ENCODE peak calls at places on chromosomes 12 and 14, in four cellular contexts. One of them, this sample, is unnamed.
A peak's percentile ranks its signal among the peaks of the same experiment; 100 is the strongest.

GRCh38 chr14:77208979-77209318 is 27.4 kb downstream of the TMEM63C start:
- DNase-seq in dorsolateral prefrontal cortex: no peak
- DNase-seq in CD8-positive, alpha-beta T cell: no peak
- DNase-seq in lung: no peak
- DNase-seq in this sample: no peak

GRCh38 chr12:11578461-11578993 is 70.9 kb upstream of the ETV6 start:
- DNase-seq in dorsolateral prefrontal cortex: no peak
- DNase-seq in CD8-positive, alpha-beta T cell: no peak
- DNase-seq in lung: no peak
- DNase-seq in this sample: peak; percentile 59

GRCh38 chr12:57754411-57755193 is at the start of gene MARCHF9:
- DNase-seq in dorsolateral prefrontal cortex: peak; percentile 72
- DNase-seq in CD8-positive, alpha-beta T cell: peak; percentile 83
- DNase-seq in lung: peak; percentile 88
- DNase-seq in this sample: peak; percentile 60

GRCh38 chr14:83702619-83703018 is 1827.3 kb upstream of the FLRT2 start:
- DNase-seq in dorsolateral prefrontal cortex: no peak
- DNase-seq in CD8-positive, alpha-beta T cell: no peak
- DNase-seq in lung: no peak
- DNase-seq in this sample: no peak

GRCh38 chr12:11810962-11811361 is 161.5 kb downstream of the ETV6 start:
- DNase-seq in dorsolateral prefrontal cortex: no peak
- DNase-seq in CD8-positive, alpha-beta T cell: no peak
- DNase-seq in lung: no peak
- DNase-seq in this sample: no peak

GRCh38 chr14:32820686-32821085 is 118.0 kb upstream of the NPAS3 start:
- DNase-seq in dorsolateral prefrontal cortex: no peak
- DNase-seq in CD8-positive, alpha-beta T cell: no peak
- DNase-seq in lung: no peak
- DNase-seq in this sample: no peak

GRCh38 chr14:99754141-99755067 is 38.8 kb upstream of the EML1 start:
- DNase-seq in dorsolateral prefrontal cortex: no peak
- DNase-seq in CD8-positive, alpha-beta T cell: no peak
- DNase-seq in lung: no peak
- DNase-seq in this sample: no peak

GRCh38 chr12:132266802-132267201 is 62.6 kb downstream of the GALNT9 start:
- DNase-seq in dorsolateral prefrontal cortex: no peak
- DNase-seq in CD8-positive, alpha-beta T cell: no peak
- DNase-seq in lung: no peak
- DNase-seq in this sample: no peak

GRCh38 chr14:24892730-24893059 is 157.3 kb downstream of the STXBP6 start:
- DNase-seq in dorsolateral prefrontal cortex: no peak
- DNase-seq in CD8-positive, alpha-beta T cell: no peak
- DNase-seq in lung: no peak
- DNase-seq in this sample: no peak

GRCh38 chr12:21776242-21776641 is 1.7 kb upstream of the KCNJ8 start:
- DNase-seq in dorsolateral prefrontal cortex: no peak
- DNase-seq in CD8-positive, alpha-beta T cell: no peak
- DNase-seq in lung: no peak
- DNase-seq in this sample: no peak

GRCh38 chr12:51818567-51819300 is 29.8 kb downstream of the FIGNL2 start:
- DNase-seq in dorsolateral prefrontal cortex: peak; percentile 35
- DNase-seq in CD8-positive, alpha-beta T cell: no peak
- DNase-seq in lung: no peak
- DNase-seq in this sample: no peak

GRCh38 chr12:62268956-62269355 is 8.8 kb downstream of the USP15 start:
- DNase-seq in dorsolateral prefrontal cortex: no peak
- DNase-seq in CD8-positive, alpha-beta T cell: no peak
- DNase-seq in lung: no peak
- DNase-seq in this sample: no peak

GRCh38 chr12:95767703-95768102 is 22.9 kb downstream of the NTN4 start:
- DNase-seq in dorsolateral prefrontal cortex: no peak
- DNase-seq in CD8-positive, alpha-beta T cell: no peak
- DNase-seq in lung: no peak
- DNase-seq in this sample: no peak

GRCh38 chr12:26091837-26092236 is 33.0 kb downstream of the BHLHE41 start:
- DNase-seq in dorsolateral prefrontal cortex: no peak
- DNase-seq in CD8-positive, alpha-beta T cell: no peak
- DNase-seq in lung: no peak
- DNase-seq in this sample: no peak

GRCh38 chr12:34209259-34209835 is 187.1 kb downstream of the ALG10 start:
- DNase-seq in dorsolateral prefrontal cortex: no peak
- DNase-seq in CD8-positive, alpha-beta T cell: no peak
- DNase-seq in lung: no peak
- DNase-seq in this sample: no peak

GRCh38 chr14:105069554-105069886 is 4.3 kb upstream of the GPR132 start:
- DNase-seq in dorsolateral prefrontal cortex: no peak
- DNase-seq in CD8-positive, alpha-beta T cell: no peak
- DNase-seq in lung: no peak
- DNase-seq in this sample: no peak

GRCh38 chr12:87813476-87814234 is 215.5 kb downstream of the C12orf50 start:
- DNase-seq in dorsolateral prefrontal cortex: no peak
- DNase-seq in CD8-positive, alpha-beta T cell: no peak
- DNase-seq in lung: no peak
- DNase-seq in this sample: no peak

GRCh38 chr14:55097894-55098560 is 31.0 kb upstream of the LGALS3 start:
- DNase-seq in dorsolateral prefrontal cortex: no peak
- DNase-seq in CD8-positive, alpha-beta T cell: no peak
- DNase-seq in lung: no peak
- DNase-seq in this sample: peak; percentile 98

GRCh38 chr14:71143391-71144290 is 236.4 kb downstream of the PCNX1 start:
- DNase-seq in dorsolateral prefrontal cortex: no peak
- DNase-seq in CD8-positive, alpha-beta T cell: no peak
- DNase-seq in lung: no peak
- DNase-seq in this sample: no peak

GRCh38 chr12:76519538-76519937 is 40.0 kb downstream of the OSBPL8 start:
- DNase-seq in dorsolateral prefrontal cortex: no peak
- DNase-seq in CD8-positive, alpha-beta T cell: no peak
- DNase-seq in lung: no peak
- DNase-seq in this sample: no peak

GRCh38 chr12:7555752-7556151 is 52.2 kb upstream of the CD163 start:
- DNase-seq in dorsolateral prefrontal cortex: no peak
- DNase-seq in CD8-positive, alpha-beta T cell: no peak
- DNase-seq in lung: no peak
- DNase-seq in this sample: no peak

GRCh38 chr12:7557227-7557626 is 53.6 kb upstream of the CD163 start:
- DNase-seq in dorsolateral prefrontal cortex: no peak
- DNase-seq in CD8-positive, alpha-beta T cell: no peak
- DNase-seq in lung: no peak
- DNase-seq in this sample: no peak
- H3K4me3 ChIP-seq in dorsolateral prefrontal cortex: no peak overlapping the region
- H3K4me3 ChIP-seq in CD8-positive, alpha-beta T cell: no peak overlapping the region
- H3K4me3 ChIP-seq in lung: no peak overlapping the region
- H3K4me3 ChIP-seq in this sample: no peak overlapping the region

DNA sequence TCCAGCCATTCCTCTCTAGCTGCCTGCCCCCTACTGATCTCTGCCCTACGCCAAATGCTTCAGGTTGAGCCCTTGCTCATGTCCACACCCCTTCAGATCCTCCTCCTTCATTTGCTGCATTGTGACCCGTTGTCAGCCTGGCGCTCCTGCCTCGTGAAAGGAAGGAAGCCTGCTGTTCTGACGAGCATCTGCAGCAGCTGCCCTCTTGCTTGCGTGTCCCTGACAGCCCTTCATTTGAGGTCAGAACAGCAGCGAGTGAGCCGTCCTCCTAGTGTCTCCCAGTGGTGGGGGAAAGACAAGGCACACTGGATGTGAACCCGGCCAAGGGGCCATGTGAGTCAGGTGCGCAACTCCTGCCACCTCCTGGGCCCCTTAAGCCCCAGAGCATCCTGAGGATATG is 3.0 kb upstream of the PIANP start:
- DNase-seq in dorsolateral prefrontal cortex: no peak
- DNase-seq in CD8-positive, alpha-beta T cell: no peak
- DNase-seq in lung: no peak
- DNase-seq in this sample: no peak
- TF ChIP-seq CTCF in dorsolateral prefrontal cortex: no peak
- TF ChIP-seq CTCF in CD8-positive, alpha-beta T cell: no peak
- TF ChIP-seq CTCF in lung: no peak
- TF ChIP-seq CTCF in this sample: peak; percentile 2

DNA sequence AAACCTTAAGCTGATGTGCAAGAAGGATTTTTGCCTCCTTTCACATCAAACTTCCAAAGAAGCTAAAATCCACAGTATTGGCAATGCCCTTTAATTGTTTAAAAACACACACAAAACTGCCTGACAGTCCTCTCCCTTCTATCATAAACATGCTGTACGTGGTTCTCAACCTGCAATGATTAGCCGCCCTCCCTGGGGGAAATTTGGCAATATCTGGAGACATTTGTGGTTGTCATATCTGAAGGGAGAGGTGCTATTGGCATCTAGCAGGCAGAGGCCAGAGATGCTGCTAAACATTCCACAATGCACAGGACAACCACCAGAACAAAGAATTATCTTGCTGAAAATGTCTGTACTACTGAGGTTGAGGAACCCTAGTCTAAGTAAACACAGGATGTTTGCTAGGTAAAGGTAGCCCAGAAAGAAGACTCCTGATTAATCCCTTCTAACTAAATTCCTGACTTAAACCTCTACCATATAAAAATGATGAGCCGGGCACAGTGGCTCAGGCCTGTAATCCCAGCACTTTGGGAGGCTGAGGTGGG is 1.2 kb downstream of the ACOT6 start:
- DNase-seq in dorsolateral prefrontal cortex: no peak
- DNase-seq in CD8-positive, alpha-beta T cell: no peak
- DNase-seq in lung: no peak
- DNase-seq in this sample: no peak
- H3K4me3 ChIP-seq in dorsolateral prefrontal cortex: peak overlapping the region; percentile 53
- H3K4me3 ChIP-seq in CD8-positive, alpha-beta T cell: no peak overlapping the region
- H3K4me3 ChIP-seq in lung: no peak overlapping the region
- H3K4me3 ChIP-seq in this sample: no peak overlapping the region

DNA sequence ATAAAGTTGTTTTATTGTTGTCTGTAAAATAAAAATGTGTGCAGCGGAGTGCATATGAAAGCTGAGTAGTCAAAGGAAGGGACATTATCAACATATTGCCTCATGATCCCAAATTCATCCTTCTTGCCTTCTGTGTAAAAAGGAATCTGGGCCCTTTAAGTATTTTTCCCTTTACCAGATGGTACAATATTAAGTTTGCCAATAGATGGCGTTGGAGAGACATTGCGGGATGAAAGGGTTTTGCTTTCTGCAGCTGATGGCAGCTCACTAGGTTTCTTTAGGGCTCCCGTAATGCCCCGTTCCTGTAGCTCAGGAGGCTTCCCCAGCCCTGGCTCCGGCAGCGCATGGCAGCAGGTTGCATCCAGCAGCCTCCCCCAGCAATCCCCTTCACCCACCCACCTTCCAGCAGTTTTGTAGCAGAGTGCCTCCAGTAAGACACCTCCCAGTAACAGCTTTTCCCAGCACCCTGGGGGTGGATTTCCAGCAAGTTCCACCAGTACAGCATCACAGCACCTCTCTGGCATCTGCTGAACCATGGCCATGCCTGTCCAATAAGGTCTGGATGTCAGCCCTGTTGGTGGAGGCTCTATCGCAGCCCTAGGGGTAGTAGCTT is 354.4 kb downstream of the MED13L start:
- DNase-seq in dorsolateral prefrontal cortex: no peak
- DNase-seq in CD8-positive, alpha-beta T cell: no peak
- DNase-seq in lung: no peak
- DNase-seq in this sample: no peak
- TF ChIP-seq CTCF in dorsolateral prefrontal cortex: no peak
- TF ChIP-seq CTCF in CD8-positive, alpha-beta T cell: no peak
- TF ChIP-seq CTCF in lung: no peak
- TF ChIP-seq CTCF in this sample: peak; percentile 40

GRCh38 chr12:53698948-53699672 is 23.2 kb upstream of the ATP5MC2 start:
- DNase-seq in dorsolateral prefrontal cortex: no peak
- DNase-seq in CD8-positive, alpha-beta T cell: no peak
- DNase-seq in lung: no peak
- DNase-seq in this sample: no peak

GRCh38 chr12:53694746-53695145 is 18.9 kb upstream of the ATP5MC2 start:
- DNase-seq in dorsolateral prefrontal cortex: no peak
- DNase-seq in CD8-positive, alpha-beta T cell: no peak
- DNase-seq in lung: no peak
- DNase-seq in this sample: no peak

GRCh38 chr12:53696285-53696654 is 20.4 kb upstream of the ATP5MC2 start:
- DNase-seq in dorsolateral prefrontal cortex: peak; percentile 93
- DNase-seq in CD8-positive, alpha-beta T cell: no peak
- DNase-seq in lung: peak; percentile 86
- DNase-seq in this sample: peak; percentile 21

GRCh38 chr12:53695148-53696138 is 19.6 kb upstream of the ATP5MC2 start:
- DNase-seq in dorsolateral prefrontal cortex: no peak
- DNase-seq in CD8-positive, alpha-beta T cell: peak; percentile 10
- DNase-seq in lung: no peak
- DNase-seq in this sample: no peak

GRCh38 chr12:53696655-53697321 is 20.9 kb upstream of the ATP5MC2 start:
- DNase-seq in dorsolateral prefrontal cortex: no peak
- DNase-seq in CD8-positive, alpha-beta T cell: no peak
- DNase-seq in lung: no peak
- DNase-seq in this sample: no peak
- H3K4me3 ChIP-seq in dorsolateral prefrontal cortex: peak overlapping the region; percentile 54
- H3K4me3 ChIP-seq in CD8-positive, alpha-beta T cell: no peak overlapping the region
- H3K4me3 ChIP-seq in lung: no peak overlapping the region
- H3K4me3 ChIP-seq in this sample: no peak overlapping the region

DNA sequence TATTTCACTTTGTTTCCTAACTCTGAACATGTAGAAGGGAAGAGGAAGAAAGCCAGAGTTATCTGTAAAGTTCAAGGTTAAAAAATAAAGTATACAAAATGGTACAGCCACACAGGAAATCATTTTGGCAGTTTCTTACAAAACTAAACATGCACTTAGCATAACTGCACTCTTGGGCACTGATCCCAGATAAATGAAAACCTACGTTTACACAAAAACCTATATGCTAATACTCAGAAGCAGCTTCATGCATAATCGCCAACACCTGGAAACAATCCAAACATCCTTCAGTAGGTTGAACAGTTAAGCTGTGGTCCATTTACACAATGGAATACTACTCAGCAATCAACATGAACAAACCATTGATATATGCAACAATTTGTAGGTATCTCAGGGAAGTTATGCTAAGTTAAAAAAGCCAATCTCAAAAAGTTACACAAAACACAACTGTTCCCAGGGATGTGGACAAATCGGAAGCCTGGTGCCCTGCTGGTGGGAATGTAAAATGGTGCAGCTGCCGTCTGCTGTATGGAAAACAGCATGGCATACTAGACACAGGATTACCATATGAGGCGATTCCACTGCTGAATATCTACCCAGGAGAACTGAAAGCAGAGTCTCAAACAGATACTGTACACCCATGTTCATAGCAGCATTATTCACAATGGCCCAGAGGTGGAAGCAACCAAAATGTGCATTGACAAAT is 37.6 kb downstream of the PSMC1 start:
- DNase-seq in dorsolateral prefrontal cortex: no peak
- DNase-seq in CD8-positive, alpha-beta T cell: no peak
- DNase-seq in lung: no peak
- DNase-seq in this sample: no peak
- TF ChIP-seq CTCF in dorsolateral prefrontal cortex: no peak
- TF ChIP-seq CTCF in CD8-positive, alpha-beta T cell: no peak
- TF ChIP-seq CTCF in lung: no peak
- TF ChIP-seq CTCF in this sample: no peak

GRCh38 chr14:85531594-85532391 is 1.8 kb downstream of the FLRT2 start:
- DNase-seq in dorsolateral prefrontal cortex: peak; percentile 9
- DNase-seq in CD8-positive, alpha-beta T cell: no peak
- DNase-seq in lung: peak; percentile 51
- DNase-seq in this sample: no peak

GRCh38 chr14:85530626-85531025 is 682 bp downstream of the FLRT2 start:
- DNase-seq in dorsolateral prefrontal cortex: no peak
- DNase-seq in CD8-positive, alpha-beta T cell: no peak
- DNase-seq in lung: no peak
- DNase-seq in this sample: no peak

GRCh38 chr14:85532570-85532969 is 2.6 kb downstream of the FLRT2 start:
- DNase-seq in dorsolateral prefrontal cortex: no peak
- DNase-seq in CD8-positive, alpha-beta T cell: no peak
- DNase-seq in lung: no peak
- DNase-seq in this sample: no peak

GRCh38 chr14:85529803-85530574 is at the start of gene FLRT2:
- DNase-seq in dorsolateral prefrontal cortex: no peak
- DNase-seq in CD8-positive, alpha-beta T cell: no peak
- DNase-seq in lung: no peak
- DNase-seq in this sample: no peak

GRCh38 chr14:85531141-85531593 is 1.2 kb downstream of the FLRT2 start:
- DNase-seq in dorsolateral prefrontal cortex: no peak
- DNase-seq in CD8-positive, alpha-beta T cell: no peak
- DNase-seq in lung: no peak
- DNase-seq in this sample: no peak
- H3K4me3 ChIP-seq in dorsolateral prefrontal cortex: peak overlapping the region; percentile 66
- H3K4me3 ChIP-seq in CD8-positive, alpha-beta T cell: no peak overlapping the region
- H3K4me3 ChIP-seq in lung: no peak overlapping the region
- H3K4me3 ChIP-seq in this sample: no peak overlapping the region